ENCODE peak calls at places on chromosomes 5 and 9, in five cellular contexts. S is ovary, E is HFFc6, J is NCI-H345, I is aorta. Q is an unnamed sample.

GRCh38 chr9:130913599-130914416 is 17.2 kb upstream of the QRFP start:
- DNase-seq in S (no peak), E (no peak), J (no peak), I (no peak), Q (no peak)

GRCh38 chr5:14743601-14744295 is 79.2 kb downstream of the OTULIN start:
- DNase-seq in S (no peak), E (peak), J (no peak), I (no peak), Q (no peak)

GRCh38 chr5:37770791-37771190 is 69.0 kb downstream of the GDNF start:
- DNase-seq in S (no peak), E (no peak), J (no peak), I (no peak), Q (peak)

GRCh38 chr9:122402403-122403268 is 31.8 kb downstream of the PTGS1 start:
- DNase-seq in S (no peak), E (peak), J (no peak), I (no peak), Q (peak)

GRCh38 chr9:112035166-112035816 is 138.7 kb downstream of the UGCG start:
- DNase-seq in S (no peak), E (no peak), J (no peak), I (no peak), Q (no peak)

GRCh38 chr9:131595771-131596743 is 50.7 kb downstream of the PRRT1B start:
- DNase-seq in S (no peak), E (no peak), J (no peak), I (no peak), Q (no peak)

GRCh38 chr5:68522863-68523262 is 307.3 kb downstream of the PIK3R1 start:
- DNase-seq in S (no peak), E (peak), J (no peak), I (no peak), Q (peak)

GRCh38 chr9:112384690-112385089 is 4.8 kb downstream of the HSDL2 start:
- DNase-seq in S (no peak), E (no peak), J (no peak), I (no peak), Q (no peak)

GRCh38 chr9:87869082-87869481 is 13.6 kb upstream of the SPATA31E1 start:
- DNase-seq in S (no peak), E (no peak), J (no peak), I (no peak), Q (no peak)

GRCh38 chr9:79663299-79663698 is 91.5 kb downstream of the TLE4 start:
- DNase-seq in S (no peak), E (no peak), J (no peak), I (no peak), Q (no peak)

GRCh38 chr5:73301208-73302088 is 128.5 kb downstream of the TMEM174 start:
- DNase-seq in S (no peak), E (no peak), J (no peak), I (no peak), Q (no peak)

GRCh38 chr5:176778921-176779465 is 31.4 kb upstream of the UNC5A start:
- DNase-seq in S (no peak), E (no peak), J (no peak), I (no peak), Q (no peak)

GRCh38 chr9:113480612-113481011 is 17.1 kb downstream of the RGS3 start:
- DNase-seq in S (no peak), E (no peak), J (no peak), I (no peak), Q (no peak)

GRCh38 chr9:130198501-130199179 is 26.4 kb downstream of the NCS1 start:
- DNase-seq in S (no peak), E (no peak), J (no peak), I (peak), Q (no peak)

GRCh38 chr5:115571441-115571878 is 26.9 kb upstream of the FEM1C start:
- DNase-seq in S (no peak), E (no peak), J (no peak), I (no peak), Q (no peak)

GRCh38 chr9:79809931-79810330 is 238.2 kb downstream of the TLE4 start:
- DNase-seq in S (no peak), E (peak), J (no peak), I (no peak), Q (peak)

GRCh38 chr5:179301796-179302195 is 43.5 kb downstream of the ADAMTS2 start:
- DNase-seq in S (no peak), E (no peak), J (no peak), I (peak), Q (no peak)

GRCh38 chr5:51657340-51658240 is 274.3 kb downstream of the ISL1 start:
- DNase-seq in S (no peak), E (no peak), J (no peak), I (no peak), Q (no peak)

GRCh38 chr5:140265845-140266244 is 37.1 kb downstream of the PFDN1 start:
- DNase-seq in S (no peak), E (no peak), J (no peak), I (no peak), Q (no peak)

GRCh38 chr9:137293482-137294090 is 8.5 kb downstream of the NRARP start:
- DNase-seq in S (no peak), E (no peak), J (no peak), I (no peak), Q (no peak)

GRCh38 chr5:63958654-63959053 is 3.6 kb downstream of the HTR1A start:
- DNase-seq in S (no peak), E (no peak), J (no peak), I (no peak), Q (no peak)

GRCh38 chr9:18208166-18209059 is 265.5 kb upstream of the ADAMTSL1 start:
- DNase-seq in S (peak), E (peak), J (peak), I (no peak), Q (peak)

GRCh38 chr5:96036301-96036700 is 74.7 kb upstream of the ELL2 start:
- DNase-seq in S (no peak), E (no peak), J (no peak), I (no peak), Q (no peak)

GRCh38 chr5:6490693-6491092 is 42.0 kb downstream of the UBE2QL1 start:
- DNase-seq in S (no peak), E (no peak), J (no peak), I (no peak), Q (no peak)

GRCh38 chr9:120925535-120926396 is 830 bp downstream of the TRAF1 start:
- DNase-seq in S (no peak), E (peak), J (no peak), I (peak), Q (peak)

GRCh38 chr5:67165524-67166459 is 30.8 kb downstream of the CD180 start:
- DNase-seq in S (peak), E (peak), J (no peak), I (peak), Q (peak)

GRCh38 chr9:79708541-79708940 is 136.8 kb downstream of the TLE4 start:
- DNase-seq in S (no peak), E (no peak), J (no peak), I (no peak), Q (no peak)

GRCh38 chr9:114016629-114017423 is 61.3 kb downstream of the AMBP start:
- DNase-seq in S (peak), E (no peak), J (no peak), I (no peak), Q (no peak)

GRCh38 chr5:1161108-1161831 is 40.1 kb upstream of the SLC6A19 start:
- DNase-seq in S (no peak), E (no peak), J (peak), I (no peak), Q (no peak)

GRCh38 chr9:90027296-90027790 is 422.5 kb downstream of the GADD45G start:
- DNase-seq in S (no peak), E (no peak), J (no peak), I (no peak), Q (no peak)

GRCh38 chr9:106755727-106756126 is 107.2 kb upstream of the ZNF462 start:
- DNase-seq in S (no peak), E (no peak), J (peak), I (no peak), Q (no peak)

GRCh38 chr5:43336159-43336558 is 22.9 kb upstream of the HMGCS1 start:
- DNase-seq in S (no peak), E (no peak), J (no peak), I (no peak), Q (no peak)

GRCh38 chr9:14313951-14314423 is at the start of gene NFIB:
- DNase-seq in S (peak), E (no peak), J (peak), I (peak), Q (no peak)

GRCh38 chr9:10855847-10856246 is 243.0 kb upstream of the PTPRD start:
- DNase-seq in S (no peak), E (no peak), J (no peak), I (no peak), Q (no peak)

GRCh38 chr5:68114641-68115040 is 100.9 kb upstream of the PIK3R1 start:
- DNase-seq in S (no peak), E (peak), J (no peak), I (no peak), Q (peak)

GRCh38 chr5:136036991-136037705 is 8.4 kb downstream of the TGFBI start:
- DNase-seq in S (no peak), E (peak), J (peak), I (peak), Q (no peak)

GRCh38 chr9:137138701-137139467 is at the start of gene GRIN1:
- DNase-seq in S (peak), E (no peak), J (no peak), I (no peak), Q (no peak)